ENCODE peak calls at places on chromosome 6, in six cellular contexts. Q is PC-3, M is NCI-H1092 treated with DMSO at 0.1 percent for 48 hours, O is amniotic epithelial cell, B is left lung, T is AML-193. F is an unnamed sample.
A peak's percentile ranks its signal among the peaks of the same experiment; 100 is the strongest.

GRCh38 chr6:9248125-9248524 is 812.8 kb upstream of the SLC35B3 start:
- DNase-seq in O (no peak), M (no peak), T (no peak), Q (peak; percentile 60), B (no peak), F (peak; percentile 22)

GRCh38 chr6:135141728-135142127 is 39.4 kb upstream of the MYB start:
- DNase-seq in Q (no peak), B (no peak), M (no peak), O (no peak), T (no peak), F (no peak)

GRCh38 chr6:150116195-150116800 is 26.5 kb upstream of the PPP1R14C start:
- DNase-seq in B (no peak), T (no peak), Q (no peak), O (no peak), M (no peak), F (peak; percentile 69)

GRCh38 chr6:29887330-29887818 is 55.0 kb upstream of the HLA-A start:
- DNase-seq in T (peak; percentile 28), M (peak; percentile 0), B (peak; percentile 58), Q (peak; percentile 12), O (peak; percentile 7), F (peak; percentile 55)

GRCh38 chr6:12886961-12887775 is 170.6 kb downstream of the PHACTR1 start:
- DNase-seq in Q (peak; percentile 11), M (no peak), B (no peak), O (no peak), T (no peak), F (peak; percentile 1)

GRCh38 chr6:12467706-12468670 is 177.8 kb downstream of the EDN1 start:
- DNase-seq in Q (no peak), O (peak; percentile 85), M (no peak), B (no peak), T (no peak), F (peak; percentile 41)

GRCh38 chr6:146803601-146804000 is 204.8 kb downstream of the ADGB start:
- DNase-seq in T (no peak), O (no peak), Q (no peak), M (no peak), B (no peak), F (no peak)

GRCh38 chr6:25504661-25505060 is 147.4 kb upstream of the SCGN start:
- DNase-seq in B (no peak), T (no peak), Q (peak; percentile 64), M (no peak), O (no peak), F (no peak)

GRCh38 chr6:26240157-26240980 is 124.6 kb upstream of the BTN3A2 start:
- DNase-seq in O (peak; percentile 96), M (no peak), B (peak; percentile 79), T (no peak), Q (no peak), F (peak; percentile 34)

GRCh38 chr6:23533954-23534725 is 591.9 kb upstream of the NRSN1 start:
- DNase-seq in O (no peak), M (peak; percentile 95), B (no peak), Q (peak; percentile 35), T (no peak), F (no peak)

GRCh38 chr6:100382031-100382430 is 82.7 kb downstream of the SIM1 start:
- DNase-seq in T (no peak), M (no peak), Q (no peak), O (no peak), B (no peak), F (peak; percentile 65)

F was measured in mammary epithelial cell.